ENCODE peak calls at places on chromosomes 5 and 9, in eight cellular contexts. One of them, this sample, is unnamed.

GRCh38 chr5:140174472-140175366 is at the start of gene CYSTM1:
- DNase-seq in SW480: peak
- DNase-seq in iris pigment epithelial cell: peak
- DNase-seq in central memory CD8-positive, alpha-beta T cell: peak
- DNase-seq in cardiac fibroblast: peak
- DNase-seq in sciatic nerve: peak
- DNase-seq in MV-4-11: peak
- DNase-seq in CD8-positive, alpha-beta memory T cell: peak
- DNase-seq in this sample: peak

GRCh38 chr5:138303365-138303764 is 28.2 kb downstream of the CDC25C start:
- DNase-seq in central memory CD8-positive, alpha-beta T cell: no peak
- DNase-seq in SW480: no peak
- DNase-seq in sciatic nerve: no peak
- DNase-seq in iris pigment epithelial cell: peak
- DNase-seq in CD8-positive, alpha-beta memory T cell: no peak
- DNase-seq in cardiac fibroblast: peak
- DNase-seq in MV-4-11: no peak
- DNase-seq in this sample: peak

GRCh38 chr9:17807670-17808282 is 228.9 kb downstream of the SH3GL2 start:
- DNase-seq in SW480: no peak
- DNase-seq in cardiac fibroblast: no peak
- DNase-seq in sciatic nerve: no peak
- DNase-seq in CD8-positive, alpha-beta memory T cell: no peak
- DNase-seq in MV-4-11: no peak
- DNase-seq in central memory CD8-positive, alpha-beta T cell: no peak
- DNase-seq in iris pigment epithelial cell: no peak
- DNase-seq in this sample: no peak

GRCh38 chr9:72390896-72391295 is 25.9 kb upstream of the ZFAND5 start:
- DNase-seq in iris pigment epithelial cell: no peak
- DNase-seq in CD8-positive, alpha-beta memory T cell: no peak
- DNase-seq in SW480: no peak
- DNase-seq in central memory CD8-positive, alpha-beta T cell: no peak
- DNase-seq in cardiac fibroblast: no peak
- DNase-seq in sciatic nerve: no peak
- DNase-seq in MV-4-11: no peak
- DNase-seq in this sample: no peak

GRCh38 chr5:132776077-132776931 is 735 bp downstream of the SEPTIN8 start:
- DNase-seq in MV-4-11: no peak
- DNase-seq in central memory CD8-positive, alpha-beta T cell: no peak
- DNase-seq in iris pigment epithelial cell: peak
- DNase-seq in SW480: peak
- DNase-seq in CD8-positive, alpha-beta memory T cell: no peak
- DNase-seq in cardiac fibroblast: peak
- DNase-seq in sciatic nerve: no peak
- DNase-seq in this sample: no peak

GRCh38 chr5:176803027-176803942 is 7.1 kb upstream of the UNC5A start:
- DNase-seq in iris pigment epithelial cell: no peak
- DNase-seq in MV-4-11: no peak
- DNase-seq in central memory CD8-positive, alpha-beta T cell: no peak
- DNase-seq in cardiac fibroblast: no peak
- DNase-seq in sciatic nerve: no peak
- DNase-seq in SW480: no peak
- DNase-seq in CD8-positive, alpha-beta memory T cell: no peak
- DNase-seq in this sample: no peak

GRCh38 chr5:57298295-57298984 is 124.6 kb downstream of the GPBP1 start:
- DNase-seq in cardiac fibroblast: peak
- DNase-seq in MV-4-11: peak
- DNase-seq in iris pigment epithelial cell: peak
- DNase-seq in sciatic nerve: peak
- DNase-seq in CD8-positive, alpha-beta memory T cell: peak
- DNase-seq in SW480: peak
- DNase-seq in central memory CD8-positive, alpha-beta T cell: peak
- DNase-seq in this sample: peak

GRCh38 chr5:135483254-135483653 is 31.1 kb upstream of the TIFAB start:
- DNase-seq in MV-4-11: no peak
- DNase-seq in sciatic nerve: no peak
- DNase-seq in cardiac fibroblast: no peak
- DNase-seq in iris pigment epithelial cell: no peak
- DNase-seq in CD8-positive, alpha-beta memory T cell: no peak
- DNase-seq in SW480: no peak
- DNase-seq in central memory CD8-positive, alpha-beta T cell: no peak
- DNase-seq in this sample: no peak

GRCh38 chr9:92618633-92619225 is 51.2 kb downstream of the IPPK start:
- DNase-seq in MV-4-11: no peak
- DNase-seq in central memory CD8-positive, alpha-beta T cell: no peak
- DNase-seq in iris pigment epithelial cell: no peak
- DNase-seq in CD8-positive, alpha-beta memory T cell: no peak
- DNase-seq in cardiac fibroblast: no peak
- DNase-seq in SW480: no peak
- DNase-seq in sciatic nerve: no peak
- DNase-seq in this sample: no peak

GRCh38 chr5:147560982-147561381 is 51.1 kb upstream of the DPYSL3 start:
- DNase-seq in CD8-positive, alpha-beta memory T cell: no peak
- DNase-seq in central memory CD8-positive, alpha-beta T cell: no peak
- DNase-seq in MV-4-11: no peak
- DNase-seq in cardiac fibroblast: no peak
- DNase-seq in SW480: no peak
- DNase-seq in iris pigment epithelial cell: no peak
- DNase-seq in sciatic nerve: no peak
- DNase-seq in this sample: no peak

GRCh38 chr5:179381691-179382090 is 36.4 kb upstream of the ADAMTS2 start:
- DNase-seq in central memory CD8-positive, alpha-beta T cell: no peak
- DNase-seq in iris pigment epithelial cell: no peak
- DNase-seq in MV-4-11: no peak
- DNase-seq in CD8-positive, alpha-beta memory T cell: no peak
- DNase-seq in SW480: no peak
- DNase-seq in sciatic nerve: no peak
- DNase-seq in cardiac fibroblast: no peak
- DNase-seq in this sample: no peak

GRCh38 chr9:133706651-133707050 is 31.5 kb downstream of the SARDH start:
- DNase-seq in MV-4-11: no peak
- DNase-seq in CD8-positive, alpha-beta memory T cell: no peak
- DNase-seq in SW480: no peak
- DNase-seq in central memory CD8-positive, alpha-beta T cell: no peak
- DNase-seq in cardiac fibroblast: no peak
- DNase-seq in sciatic nerve: no peak
- DNase-seq in iris pigment epithelial cell: no peak
- DNase-seq in this sample: no peak

GRCh38 chr5:173542964-173543363 is 73.5 kb downstream of the BOD1 start:
- DNase-seq in iris pigment epithelial cell: no peak
- DNase-seq in CD8-positive, alpha-beta memory T cell: no peak
- DNase-seq in sciatic nerve: no peak
- DNase-seq in SW480: no peak
- DNase-seq in central memory CD8-positive, alpha-beta T cell: no peak
- DNase-seq in cardiac fibroblast: no peak
- DNase-seq in MV-4-11: no peak
- DNase-seq in this sample: no peak

GRCh38 chr5:181191526-181192336 is 13.3 kb downstream of the TRIM7 start:
- DNase-seq in SW480: peak
- DNase-seq in iris pigment epithelial cell: peak
- DNase-seq in MV-4-11: no peak
- DNase-seq in central memory CD8-positive, alpha-beta T cell: peak
- DNase-seq in sciatic nerve: peak
- DNase-seq in CD8-positive, alpha-beta memory T cell: peak
- DNase-seq in cardiac fibroblast: peak
- DNase-seq in this sample: peak

GRCh38 chr9:117307701-117308100 is 107.2 kb downstream of the ASTN2 start:
- DNase-seq in SW480: no peak
- DNase-seq in MV-4-11: peak
- DNase-seq in central memory CD8-positive, alpha-beta T cell: no peak
- DNase-seq in iris pigment epithelial cell: no peak
- DNase-seq in CD8-positive, alpha-beta memory T cell: no peak
- DNase-seq in cardiac fibroblast: no peak
- DNase-seq in sciatic nerve: no peak
- DNase-seq in this sample: no peak

GRCh38 chr5:78718827-78719226 is 70.3 kb upstream of the LHFPL2 start:
- DNase-seq in MV-4-11: no peak
- DNase-seq in SW480: no peak
- DNase-seq in CD8-positive, alpha-beta memory T cell: no peak
- DNase-seq in iris pigment epithelial cell: no peak
- DNase-seq in central memory CD8-positive, alpha-beta T cell: no peak
- DNase-seq in cardiac fibroblast: no peak
- DNase-seq in sciatic nerve: no peak
- DNase-seq in this sample: no peak

GRCh38 chr5:121949885-121950284 is 11.9 kb upstream of the SRFBP1 start:
- DNase-seq in iris pigment epithelial cell: peak
- DNase-seq in MV-4-11: peak
- DNase-seq in SW480: peak
- DNase-seq in CD8-positive, alpha-beta memory T cell: no peak
- DNase-seq in sciatic nerve: no peak
- DNase-seq in central memory CD8-positive, alpha-beta T cell: no peak
- DNase-seq in cardiac fibroblast: peak
- DNase-seq in this sample: peak

GRCh38 chr5:75465480-75465879 is 45.9 kb downstream of the CERT1 start:
- DNase-seq in MV-4-11: no peak
- DNase-seq in SW480: no peak
- DNase-seq in central memory CD8-positive, alpha-beta T cell: no peak
- DNase-seq in iris pigment epithelial cell: peak
- DNase-seq in CD8-positive, alpha-beta memory T cell: no peak
- DNase-seq in sciatic nerve: no peak
- DNase-seq in cardiac fibroblast: peak
- DNase-seq in this sample: no peak

GRCh38 chr5:124287813-124288212 is 458.6 kb downstream of the ZNF608 start:
- DNase-seq in sciatic nerve: no peak
- DNase-seq in cardiac fibroblast: no peak
- DNase-seq in MV-4-11: no peak
- DNase-seq in central memory CD8-positive, alpha-beta T cell: no peak
- DNase-seq in CD8-positive, alpha-beta memory T cell: no peak
- DNase-seq in SW480: no peak
- DNase-seq in iris pigment epithelial cell: no peak
- DNase-seq in this sample: no peak

GRCh38 chr5:25955337-25955736 is 1083.0 kb downstream of the CDH9 start:
- DNase-seq in sciatic nerve: no peak
- DNase-seq in MV-4-11: peak
- DNase-seq in CD8-positive, alpha-beta memory T cell: no peak
- DNase-seq in iris pigment epithelial cell: no peak
- DNase-seq in SW480: no peak
- DNase-seq in cardiac fibroblast: no peak
- DNase-seq in central memory CD8-positive, alpha-beta T cell: no peak
- DNase-seq in this sample: no peak

GRCh38 chr9:7342721-7343120 is 456.9 kb downstream of the DMAC1 start:
- DNase-seq in central memory CD8-positive, alpha-beta T cell: no peak
- DNase-seq in iris pigment epithelial cell: no peak
- DNase-seq in MV-4-11: no peak
- DNase-seq in sciatic nerve: no peak
- DNase-seq in cardiac fibroblast: no peak
- DNase-seq in SW480: no peak
- DNase-seq in CD8-positive, alpha-beta memory T cell: no peak
- DNase-seq in this sample: no peak

GRCh38 chr5:24621809-24622208 is 23.0 kb downstream of the CDH10 start:
- DNase-seq in cardiac fibroblast: peak
- DNase-seq in central memory CD8-positive, alpha-beta T cell: no peak
- DNase-seq in iris pigment epithelial cell: peak
- DNase-seq in CD8-positive, alpha-beta memory T cell: no peak
- DNase-seq in sciatic nerve: no peak
- DNase-seq in MV-4-11: peak
- DNase-seq in SW480: no peak
- DNase-seq in this sample: no peak

GRCh38 chr9:112494153-112494552 is 7.5 kb downstream of the KIAA1958 start:
- DNase-seq in MV-4-11: no peak
- DNase-seq in SW480: no peak
- DNase-seq in sciatic nerve: no peak
- DNase-seq in cardiac fibroblast: no peak
- DNase-seq in CD8-positive, alpha-beta memory T cell: no peak
- DNase-seq in iris pigment epithelial cell: no peak
- DNase-seq in central memory CD8-positive, alpha-beta T cell: no peak
- DNase-seq in this sample: no peak

GRCh38 chr5:93622240-93622885 is 39.3 kb downstream of the NR2F1 start:
- DNase-seq in CD8-positive, alpha-beta memory T cell: peak
- DNase-seq in iris pigment epithelial cell: peak
- DNase-seq in cardiac fibroblast: peak
- DNase-seq in sciatic nerve: no peak
- DNase-seq in MV-4-11: peak
- DNase-seq in central memory CD8-positive, alpha-beta T cell: no peak
- DNase-seq in SW480: peak
- DNase-seq in this sample: peak

GRCh38 chr9:130932220-130933069 is 6.6 kb downstream of the FIBCD1 start:
- DNase-seq in MV-4-11: no peak
- DNase-seq in CD8-positive, alpha-beta memory T cell: no peak
- DNase-seq in central memory CD8-positive, alpha-beta T cell: no peak
- DNase-seq in cardiac fibroblast: no peak
- DNase-seq in sciatic nerve: no peak
- DNase-seq in iris pigment epithelial cell: no peak
- DNase-seq in SW480: no peak
- DNase-seq in this sample: no peak

GRCh38 chr9:73402081-73403028 is 250.7 kb downstream of the ANXA1 start:
- DNase-seq in SW480: no peak
- DNase-seq in central memory CD8-positive, alpha-beta T cell: no peak
- DNase-seq in MV-4-11: no peak
- DNase-seq in cardiac fibroblast: no peak
- DNase-seq in iris pigment epithelial cell: no peak
- DNase-seq in sciatic nerve: no peak
- DNase-seq in CD8-positive, alpha-beta memory T cell: no peak
- DNase-seq in this sample: no peak

GRCh38 chr5:83011990-83012389 is 65.2 kb downstream of the TMEM167A start:
- DNase-seq in CD8-positive, alpha-beta memory T cell: no peak
- DNase-seq in SW480: no peak
- DNase-seq in sciatic nerve: no peak
- DNase-seq in iris pigment epithelial cell: no peak
- DNase-seq in MV-4-11: peak
- DNase-seq in cardiac fibroblast: peak
- DNase-seq in central memory CD8-positive, alpha-beta T cell: no peak
- DNase-seq in this sample: no peak

GRCh38 chr5:74367241-74367733 is 273.2 kb downstream of the ENC1 start:
- DNase-seq in CD8-positive, alpha-beta memory T cell: no peak
- DNase-seq in iris pigment epithelial cell: no peak
- DNase-seq in MV-4-11: no peak
- DNase-seq in SW480: no peak
- DNase-seq in central memory CD8-positive, alpha-beta T cell: no peak
- DNase-seq in cardiac fibroblast: no peak
- DNase-seq in sciatic nerve: no peak
- DNase-seq in this sample: no peak

GRCh38 chr9:17134396-17134842 is 421 bp upstream of the CNTLN start:
- DNase-seq in cardiac fibroblast: peak
- DNase-seq in sciatic nerve: no peak
- DNase-seq in iris pigment epithelial cell: peak
- DNase-seq in central memory CD8-positive, alpha-beta T cell: no peak
- DNase-seq in SW480: no peak
- DNase-seq in CD8-positive, alpha-beta memory T cell: no peak
- DNase-seq in MV-4-11: peak
- DNase-seq in this sample: peak

GRCh38 chr9:133129001-133129799 is 8.2 kb upstream of the RALGDS start:
- DNase-seq in CD8-positive, alpha-beta memory T cell: peak
- DNase-seq in central memory CD8-positive, alpha-beta T cell: no peak
- DNase-seq in iris pigment epithelial cell: no peak
- DNase-seq in SW480: no peak
- DNase-seq in sciatic nerve: no peak
- DNase-seq in MV-4-11: no peak
- DNase-seq in cardiac fibroblast: no peak
- DNase-seq in this sample: no peak

GRCh38 chr5:31116466-31117031 is 76.9 kb upstream of the CDH6 start:
- DNase-seq in cardiac fibroblast: no peak
- DNase-seq in MV-4-11: peak
- DNase-seq in iris pigment epithelial cell: no peak
- DNase-seq in sciatic nerve: no peak
- DNase-seq in CD8-positive, alpha-beta memory T cell: no peak
- DNase-seq in SW480: no peak
- DNase-seq in central memory CD8-positive, alpha-beta T cell: no peak
- DNase-seq in this sample: no peak